ENCODE peak calls at places on chromosomes 12 and 14, in ten cellular contexts. F is EH, O is T-helper 2 cell, J is GM12891, W is osteoblast, P is non-pigmented ciliary epithelial cell, E is mesendoderm, K is dorsolateral prefrontal cortex, U is AG10803, L is left colon. B is an unnamed sample.
A peak's percentile ranks its signal among the peaks of the same experiment; 100 is the strongest.

GRCh38 chr12:107992870-107993451 is 136.1 kb upstream of the WSCD2 start:
- DNase-seq in F (peak; percentile 14), O (peak; percentile 1), W (no peak), J (no peak), P (no peak), U (peak; percentile 30), K (no peak), E (peak; percentile 85), L (no peak), B (no peak)

GRCh38 chr14:106372870-106373657 is 846.7 kb downstream of the TMEM121 start:
- DNase-seq in J (peak; percentile 68), W (no peak), P (no peak), K (no peak), F (no peak), O (peak; percentile 71), U (no peak), E (peak; percentile 10), L (peak; percentile 77), B (peak; percentile 19)

GRCh38 chr14:69152181-69152943 is 557 bp downstream of the DCAF5 start:
- DNase-seq in L (peak; percentile 35), F (peak; percentile 55), O (peak; percentile 88), K (no peak), P (no peak), U (peak; percentile 33), J (peak; percentile 34), W (peak; percentile 83), E (peak; percentile 85), B (no peak)

GRCh38 chr12:18849761-18850160 is 111.8 kb downstream of the CAPZA3 start:
- DNase-seq in J (no peak), F (peak; percentile 34), O (no peak), W (peak; percentile 5), P (no peak), U (peak; percentile 33), L (no peak), E (no peak), K (no peak), B (no peak)

GRCh38 chr12:95385246-95385645 is 88.7 kb upstream of the METAP2 start:
- DNase-seq in P (no peak), F (peak; percentile 36), O (no peak), E (peak; percentile 11), L (no peak), J (no peak), K (peak; percentile 57), W (peak; percentile 60), U (peak; percentile 71), B (no peak)

GRCh38 chr14:68616255-68616902 is 176.5 kb downstream of the ZFP36L1 start:
- DNase-seq in U (no peak), J (no peak), E (peak; percentile 61), W (no peak), L (no peak), P (no peak), O (peak; percentile 30), K (no peak), F (peak; percentile 44), B (no peak)

GRCh38 chr14:23306412-23307145 is at the start of gene BCL2L2:
- DNase-seq in E (peak; percentile 97), K (peak; percentile 89), U (peak; percentile 85), W (peak; percentile 95), L (peak; percentile 95), J (peak; percentile 69), O (peak; percentile 37), P (no peak), F (peak; percentile 93), B (peak; percentile 69)

GRCh38 chr12:92034858-92035401 is 110.7 kb downstream of the BTG1 start:
- DNase-seq in J (no peak), L (peak; percentile 72), F (peak; percentile 79), P (no peak), U (peak; percentile 89), E (no peak), O (peak; percentile 80), K (peak; percentile 47), W (no peak), B (peak; percentile 5)

GRCh38 chr12:31369712-31370521 is 44.0 kb upstream of the SINHCAF start:
- DNase-seq in O (no peak), P (peak; percentile 26), J (no peak), F (peak; percentile 45), E (peak; percentile 87), U (peak; percentile 54), W (peak; percentile 42), K (no peak), L (peak; percentile 58), B (no peak)

GRCh38 chr14:101025131-101025530 is 121.6 kb upstream of the RTL1 start:
- DNase-seq in W (no peak), F (no peak), L (no peak), E (no peak), O (no peak), U (no peak), P (no peak), J (no peak), K (no peak), B (no peak)

GRCh38 chr12:110262442-110263388 is 18.3 kb upstream of the ATP2A2 start:
- DNase-seq in K (no peak), P (no peak), U (no peak), E (no peak), L (no peak), O (no peak), F (no peak), J (no peak), W (no peak), B (no peak)

GRCh38 chr12:45204757-45205156 is 11.1 kb upstream of the ANO6 start:
- DNase-seq in K (no peak), L (no peak), E (no peak), W (no peak), O (no peak), U (no peak), J (no peak), P (no peak), F (no peak), B (no peak)

GRCh38 chr12:123356159-123356670 is 8.4 kb downstream of the SBNO1 start:
- DNase-seq in F (no peak), E (no peak), K (no peak), J (no peak), P (no peak), O (no peak), W (peak; percentile 21), L (no peak), U (no peak), B (no peak)

GRCh38 chr14:90388437-90388836 is 8.4 kb upstream of the CALM1 start:
- DNase-seq in K (no peak), E (peak; percentile 77), J (no peak), W (peak; percentile 77), U (peak; percentile 73), F (peak; percentile 81), P (no peak), O (no peak), L (no peak), B (no peak)

GRCh38 chr12:27505124-27505523 is 18.9 kb upstream of the PPFIBP1 start:
- DNase-seq in K (no peak), O (no peak), P (no peak), L (no peak), U (peak; percentile 91), J (no peak), F (peak; percentile 75), W (peak; percentile 75), E (no peak), B (no peak)

GRCh38 chr12:112226768-112227167 is 101.4 kb downstream of the TRAFD1 start:
- DNase-seq in E (no peak), F (no peak), U (no peak), K (no peak), P (no peak), O (no peak), J (no peak), L (no peak), W (no peak), B (no peak)

GRCh38 chr12:57765003-57765697 is 1.7 kb downstream of the CYP27B1 start:
- DNase-seq in F (peak; percentile 41), L (peak; percentile 72), P (no peak), U (no peak), O (peak; percentile 51), K (no peak), J (no peak), E (peak; percentile 78), W (peak; percentile 88), B (no peak)

GRCh38 chr12:47067778-47068431 is 11.5 kb upstream of the PCED1B start:
- DNase-seq in K (no peak), E (peak; percentile 85), P (no peak), L (no peak), W (no peak), J (no peak), U (no peak), O (no peak), F (peak; percentile 59), B (no peak)

GRCh38 chr12:124786065-124786964 is 77.3 kb downstream of the SCARB1 start:
- DNase-seq in P (no peak), J (no peak), W (peak; percentile 95), L (no peak), K (peak; percentile 96), E (peak; percentile 95), F (peak; percentile 95), O (no peak), U (peak; percentile 89), B (peak; percentile 65)

GRCh38 chr12:19912996-19913395 is 455.3 kb upstream of the PDE3A start:
- DNase-seq in W (no peak), U (no peak), K (no peak), F (no peak), E (no peak), O (no peak), J (no peak), P (no peak), L (peak; percentile 48), B (no peak)

GRCh38 chr12:112916270-112916669 is 9.5 kb downstream of the OAS1 start:
- DNase-seq in J (no peak), K (no peak), F (peak; percentile 39), O (no peak), L (peak; percentile 30), W (no peak), P (no peak), U (no peak), E (no peak), B (no peak)

GRCh38 chr14:102516531-102517411 is 7.2 kb upstream of the ANKRD9 start:
- DNase-seq in W (peak; percentile 99), U (no peak), P (no peak), E (peak; percentile 68), K (peak; percentile 67), L (peak; percentile 73), J (peak; percentile 90), O (peak; percentile 52), F (peak; percentile 31), B (peak; percentile 24)

GRCh38 chr12:69464433-69464832 is 5.8 kb upstream of the FRS2 start:
- DNase-seq in F (peak; percentile 13), U (no peak), E (no peak), K (no peak), L (no peak), P (no peak), O (no peak), W (no peak), J (no peak), B (no peak)

B was measured in hypothalamus.